ENCODE peak calls at places on chromosome 10, in six cellular contexts. Z, L, H, F, M and V are unnamed samples.

GRCh38 chr10:94683214-94684054 is at the start of gene CYP2C18:
- DNase-seq in Z (no peak), L (no peak), H (no peak), F (no peak), M (no peak), V (no peak)

GRCh38 chr10:130300608-130301025 is 164.4 kb downstream of the GLRX3 start:
- DNase-seq in Z (no peak), L (peak; percentile 68), H (no peak), F (no peak), M (no peak), V (no peak)

GRCh38 chr10:131178956-131179355 is 132.6 kb downstream of the TCERG1L start:
- DNase-seq in Z (no peak), L (no peak), H (no peak), F (no peak), M (no peak), V (no peak)

GRCh38 chr10:123891147-123892011 is at the start of gene CPXM2:
- DNase-seq in Z (no peak), L (no peak), H (no peak), F (no peak), M (no peak), V (no peak)

GRCh38 chr10:71281646-71282322 is 37.3 kb upstream of the SLC29A3 start:
- DNase-seq in Z (no peak), L (no peak), H (no peak), F (no peak), M (no peak), V (no peak)

GRCh38 chr10:62025134-62025794 is 123.8 kb downstream of the ARID5B start:
- DNase-seq in Z (no peak), L (no peak), H (no peak), F (no peak), M (no peak), V (no peak)

GRCh38 chr10:11363497-11363896 is 248.0 kb downstream of the USP6NL start:
- DNase-seq in Z (no peak), L (no peak), H (no peak), F (no peak), M (no peak), V (no peak)

GRCh38 chr10:73414230-73414981 is 548 bp upstream of the ANXA7 start:
- DNase-seq in Z (no peak), L (no peak), H (no peak), F (no peak), M (peak; percentile 17), V (no peak)

GRCh38 chr10:997266-998022 is 9.2 kb downstream of the GTPBP4 start:
- DNase-seq in Z (no peak), L (no peak), H (no peak), F (no peak), M (no peak), V (no peak)

GRCh38 chr10:78362406-78363022 is 328.9 kb downstream of the RPS24 start:
- DNase-seq in Z (no peak), L (no peak), H (no peak), F (no peak), M (no peak), V (no peak)

GRCh38 chr10:79266092-79266491 is 81.2 kb upstream of the PPIF start:
- DNase-seq in Z (no peak), L (peak; percentile 16), H (no peak), F (no peak), M (no peak), V (no peak)

GRCh38 chr10:35223016-35223415 is 96.4 kb downstream of the CREM start:
- DNase-seq in Z (no peak), L (no peak), H (no peak), F (no peak), M (no peak), V (no peak)
- TF ChIP-seq CTCF in Z (no peak), L (no peak), H (no peak), F (no peak), M (no peak), V (no peak)

DNA sequence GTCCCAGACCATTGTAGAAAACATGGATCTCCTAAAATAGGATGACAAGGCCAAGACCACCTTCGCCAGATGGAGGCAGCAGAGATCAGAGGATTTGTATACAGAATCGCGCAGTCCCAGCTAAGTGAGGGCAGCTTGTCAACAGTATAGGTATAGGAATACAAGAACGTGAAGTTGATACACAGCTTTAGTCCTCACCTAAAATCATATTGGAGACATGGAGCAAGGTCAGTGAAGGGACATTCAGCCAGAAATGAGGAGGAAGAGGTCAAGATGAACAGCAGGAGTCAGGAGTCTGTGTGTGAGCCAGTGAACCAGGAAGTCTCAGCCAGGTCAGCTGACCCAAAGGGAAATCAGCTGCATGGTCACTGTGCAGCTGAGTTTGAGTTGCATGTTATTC is 263.4 kb upstream of the PRKCQ start:
- DNase-seq in Z (peak; percentile 18), L (peak; percentile 2), H (no peak), F (peak; percentile 80), M (peak; percentile 65), V (no peak)
- TF ChIP-seq CTCF in Z (no peak), L (no peak), H (no peak), F (peak; percentile 44), M (peak; percentile 73), V (peak; percentile 42)

GRCh38 chr10:6722616-6723004 is 142.5 kb upstream of the PRKCQ start:
- DNase-seq in Z (no peak), L (peak; percentile 59), H (no peak), F (no peak), M (no peak), V (no peak)

GRCh38 chr10:6726924-6727323 is 146.8 kb upstream of the PRKCQ start:
- DNase-seq in Z (no peak), L (no peak), H (no peak), F (no peak), M (no peak), V (no peak)

GRCh38 chr10:6721964-6722615 is 142.0 kb upstream of the PRKCQ start:
- DNase-seq in Z (no peak), L (peak; percentile 95), H (no peak), F (no peak), M (no peak), V (no peak)

GRCh38 chr10:6716521-6716920 is 136.4 kb upstream of the PRKCQ start:
- DNase-seq in Z (no peak), L (no peak), H (no peak), F (no peak), M (no peak), V (no peak)

DNA sequence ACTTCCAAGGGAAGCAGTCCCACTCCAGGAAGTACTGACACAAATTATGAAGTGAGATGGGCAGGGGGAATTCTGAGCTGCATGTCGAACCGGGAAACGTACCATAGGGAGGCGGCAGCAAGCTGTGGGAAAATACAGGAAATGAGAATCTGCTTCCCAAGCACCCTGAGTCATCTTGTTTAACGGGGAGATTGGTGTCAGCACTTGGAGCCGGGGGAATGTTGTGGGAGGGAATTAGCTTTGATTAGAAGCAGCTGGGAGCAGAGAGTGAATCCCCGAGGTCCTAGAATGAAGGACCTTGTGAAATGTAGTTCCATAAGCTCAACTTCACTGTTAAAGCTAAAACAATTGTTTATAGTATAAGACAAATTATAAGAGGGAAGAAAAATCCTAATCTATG is 141.4 kb upstream of the PRKCQ start:
- DNase-seq in Z (no peak), L (peak; percentile 98), H (no peak), F (no peak), M (no peak), V (no peak)
- TF ChIP-seq CTCF in Z (no peak), L (peak; percentile 42), H (no peak), F (no peak), M (no peak), V (no peak)

GRCh38 chr10:35572583-35572982 is 32.6 kb upstream of the GJD4 start:
- DNase-seq in Z (no peak), L (peak; percentile 26), H (no peak), F (no peak), M (no peak), V (no peak)

GRCh38 chr10:35573786-35574185 is 31.4 kb upstream of the GJD4 start:
- DNase-seq in Z (no peak), L (no peak), H (no peak), F (no peak), M (no peak), V (no peak)

GRCh38 chr10:35575640-35576039 is 29.5 kb upstream of the GJD4 start:
- DNase-seq in Z (no peak), L (no peak), H (no peak), F (no peak), M (no peak), V (no peak)

GRCh38 chr10:35576730-35577129 is 28.4 kb upstream of the GJD4 start:
- DNase-seq in Z (no peak), L (no peak), H (no peak), F (no peak), M (no peak), V (no peak)

GRCh38 chr10:35574924-35575352 is 30.2 kb upstream of the GJD4 start:
- DNase-seq in Z (no peak), L (peak; percentile 80), H (no peak), F (no peak), M (no peak), V (no peak)
- TF ChIP-seq CTCF in Z (no peak), L (peak; percentile 40), H (no peak), F (no peak), M (no peak), V (no peak)